ENCODE peak calls at places on chromosomes 4 and X, in six cellular contexts. E is cardiac muscle cell, L is endodermal cell, S is upper lobe of right lung, T is testis, W is fibroblast of pulmonary artery. O is an unnamed sample.

GRCh38 chr4:56803473-56803872 is 18.0 kb downstream of the SPINK2 start:
- DNase-seq in E (peak), L (no peak), S (no peak), T (no peak), W (peak), O (peak)

GRCh38 chr4:24771241-24771640 is 24.1 kb upstream of the SOD3 start:
- DNase-seq in E (peak), L (no peak), S (no peak), T (no peak), W (no peak), O (no peak)

GRCh38 chrX:69095260-69095659 is 70.0 kb downstream of the PJA1 start:
- DNase-seq in E (no peak), L (no peak), S (no peak), T (no peak), W (no peak), O (no peak)

GRCh38 chr4:41814565-41814964 is 66.0 kb upstream of the PHOX2B start:
- DNase-seq in E (peak), L (peak), S (no peak), T (peak), W (peak), O (peak)

GRCh38 chr4:54784188-54784671 is 126.5 kb downstream of the KIT start:
- DNase-seq in E (peak), L (no peak), S (peak), T (peak), W (peak), O (peak)

GRCh38 chrX:130079824-130080406 is 30.4 kb downstream of the ELF4 start:
- DNase-seq in E (peak), L (peak), S (no peak), T (peak), W (peak), O (peak)

GRCh38 chr4:172515266-172515879 is 653.2 kb upstream of the GALNT7 start:
- DNase-seq in E (no peak), L (peak), S (no peak), T (no peak), W (peak), O (no peak)

GRCh38 chr4:165177725-165178666 is 29.4 kb upstream of the KLHL2 start:
- DNase-seq in E (no peak), L (no peak), S (no peak), T (no peak), W (no peak), O (no peak)

GRCh38 chrX:39324233-39324632 is 523.0 kb downstream of the MID1IP1 start:
- DNase-seq in E (no peak), L (no peak), S (no peak), T (no peak), W (no peak), O (no peak)

GRCh38 chr4:140305053-140305452 is 68.4 kb upstream of the SCOC start:
- DNase-seq in E (no peak), L (no peak), S (no peak), T (no peak), W (no peak), O (no peak)

GRCh38 chr4:78845469-78845868 is 69.3 kb downstream of the BMP2K start:
- DNase-seq in E (peak), L (no peak), S (no peak), T (no peak), W (peak), O (no peak)

GRCh38 chr4:178198691-178199090 is 756.5 kb upstream of the AGA start:
- DNase-seq in E (no peak), L (no peak), S (no peak), T (no peak), W (peak), O (no peak)

GRCh38 chr4:138981930-138982390 is 33.6 kb upstream of the NOCT start:
- DNase-seq in E (peak), L (no peak), S (no peak), T (peak), W (peak), O (peak)

GRCh38 chr4:94695389-94695788 is 62.4 kb upstream of the BMPR1B start:
- DNase-seq in E (no peak), L (no peak), S (no peak), T (no peak), W (no peak), O (no peak)

GRCh38 chr4:164207460-164207859 is 546.5 kb upstream of the SMIM31 start:
- DNase-seq in E (no peak), L (peak), S (no peak), T (no peak), W (no peak), O (no peak)

GRCh38 chrX:76796311-76796710 is 368.8 kb downstream of the MAGEE1 start:
- DNase-seq in E (no peak), L (no peak), S (no peak), T (no peak), W (no peak), O (no peak)

GRCh38 chrX:68685722-68686683 is 38.5 kb downstream of the STARD8 start:
- DNase-seq in E (peak), L (peak), S (peak), T (no peak), W (peak), O (peak)

GRCh38 chr4:26452565-26453531 is 37.4 kb downstream of the CCKAR start:
- DNase-seq in E (no peak), L (peak), S (no peak), T (no peak), W (no peak), O (no peak)

GRCh38 chr4:14269824-14270223 is 642.3 kb upstream of the BOD1L1 start:
- DNase-seq in E (no peak), L (no peak), S (no peak), T (peak), W (no peak), O (no peak)

GRCh38 chr4:99038213-99038612 is 42.7 kb downstream of the METAP1 start:
- DNase-seq in E (no peak), L (no peak), S (no peak), T (no peak), W (no peak), O (no peak)

GRCh38 chr4:7821245-7822165 is 118.2 kb downstream of the AFAP1 start:
- DNase-seq in E (peak), L (no peak), S (peak), T (no peak), W (no peak), O (no peak)

GRCh38 chr4:111957992-111958391 is 187.3 kb upstream of the FAM241A start:
- DNase-seq in E (no peak), L (no peak), S (no peak), T (no peak), W (no peak), O (no peak)

GRCh38 chr4:139639654-139640053 is 26.0 kb upstream of the MGST2 start:
- DNase-seq in E (no peak), L (no peak), S (no peak), T (no peak), W (no peak), O (no peak)

GRCh38 chrX:84188320-84188834 is 378 bp upstream of the RPS6KA6 start:
- DNase-seq in E (peak), L (no peak), S (peak), T (peak), W (peak), O (peak)

GRCh38 chr4:174425669-174426068 is 96.6 kb downstream of the HPGD start:
- DNase-seq in E (no peak), L (no peak), S (no peak), T (no peak), W (no peak), O (no peak)

GRCh38 chr4:184930026-184930425 is 88.3 kb upstream of the HELT start:
- DNase-seq in E (no peak), L (no peak), S (no peak), T (no peak), W (no peak), O (no peak)

GRCh38 chrX:7025471-7025870 is 122.0 kb upstream of the STS start:
- DNase-seq in E (no peak), L (no peak), S (no peak), T (no peak), W (no peak), O (no peak)

DNA sequence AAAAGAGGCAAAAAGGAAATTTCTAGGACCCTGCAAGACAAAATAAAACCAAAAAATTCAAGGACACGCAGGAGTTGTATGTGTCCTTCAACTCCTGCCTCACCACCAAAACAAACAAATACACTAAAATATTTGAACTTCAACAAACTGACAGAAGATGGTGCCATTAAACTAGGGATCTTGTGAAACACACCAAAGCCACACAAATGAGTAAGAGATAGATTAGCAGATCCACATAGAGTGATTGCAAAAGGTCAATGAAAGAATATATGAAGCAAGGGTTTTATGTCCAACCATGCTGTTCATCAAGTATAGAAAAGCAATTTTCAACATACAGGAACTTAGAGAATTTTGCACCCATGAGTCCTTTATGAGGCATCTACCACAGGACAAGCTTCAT is 40.1 kb upstream of the SCML1 start:
- DNase-seq in E (peak), L (no peak), S (no peak), T (no peak), W (peak), O (peak)
- TF ChIP-seq CTCF in E (no peak), L (no peak), S (no peak), T (no peak), W (no peak), O (no peak)

GRCh38 chr4:145939241-145939640 is 618 bp upstream of the ZNF827 start:
- DNase-seq in E (no peak), L (no peak), S (no peak), T (no peak), W (no peak), O (no peak)
- H3K4me3 ChIP-seq in E (peak), L (peak), S (peak), T (peak), W (peak), O (peak)

GRCh38 chrX:109638158-109638557 is 13.2 kb upstream of the KCNE5 start:
- DNase-seq in E (no peak), L (no peak), S (no peak), T (no peak), W (no peak), O (no peak)

GRCh38 chrX:109629310-109629709 is 4.3 kb upstream of the KCNE5 start:
- DNase-seq in E (peak), L (no peak), S (no peak), T (no peak), W (peak), O (peak)

GRCh38 chrX:109635151-109635550 is 10.2 kb upstream of the KCNE5 start:
- DNase-seq in E (peak), L (peak), S (no peak), T (no peak), W (peak), O (peak)

GRCh38 chrX:109632906-109633504 is 8.0 kb upstream of the KCNE5 start:
- DNase-seq in E (peak), L (peak), S (no peak), T (peak), W (peak), O (peak)
- TF ChIP-seq CTCF in E (peak), L (peak), S (peak), T (no peak), W (peak), O (peak)

GRCh38 chrX:72307646-72308051 is 1.9 kb upstream of the CITED1 start:
- DNase-seq in E (no peak), L (no peak), S (no peak), T (no peak), W (no peak), O (no peak)

GRCh38 chrX:72306851-72307645 is 1.3 kb upstream of the CITED1 start:
- DNase-seq in E (peak), L (peak), S (peak), T (peak), W (peak), O (peak)

GRCh38 chrX:72304877-72305276 is 837 bp downstream of the CITED1 start:
- DNase-seq in E (no peak), L (peak), S (no peak), T (no peak), W (no peak), O (no peak)

GRCh38 chrX:72305286-72306084 is at the start of gene CITED1:
- DNase-seq in E (no peak), L (peak), S (no peak), T (peak), W (no peak), O (no peak)

DNA sequence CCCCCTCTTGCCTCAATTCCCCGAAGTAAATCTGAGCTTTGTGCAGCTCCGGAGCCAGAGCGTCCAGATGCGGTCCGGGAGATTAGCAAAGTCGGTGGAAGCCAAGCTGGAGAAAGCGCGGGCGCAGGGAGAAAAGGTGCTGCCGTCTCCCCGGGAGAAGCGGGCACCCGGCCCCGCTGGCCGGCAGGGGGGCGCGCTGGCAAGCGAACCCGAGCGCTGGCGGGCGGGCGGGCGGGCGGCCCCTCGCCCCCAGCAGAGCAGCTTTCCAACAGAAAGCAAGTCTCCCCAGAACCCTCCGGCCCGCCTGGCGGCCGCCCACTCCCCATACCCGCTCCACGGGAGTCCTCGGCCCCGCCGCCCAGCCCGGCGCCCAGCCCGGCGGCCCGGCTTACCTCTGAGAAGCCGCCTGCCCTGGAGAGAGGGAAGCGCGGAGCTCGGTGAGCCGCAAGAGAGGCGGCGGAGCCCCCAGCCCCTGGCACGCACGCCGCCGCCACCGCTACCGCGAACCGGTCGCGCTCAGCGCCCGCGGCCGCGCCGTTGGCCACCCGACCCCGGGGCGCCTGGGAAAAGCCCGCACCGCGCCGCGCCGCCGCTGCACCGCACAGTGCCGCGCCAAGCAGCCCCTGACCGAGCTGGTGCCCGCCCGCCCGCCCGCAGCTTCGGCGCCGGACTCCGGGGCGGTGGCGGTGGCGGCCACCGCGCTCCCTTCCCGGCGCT is 529 bp upstream of the CITED1 start:
- DNase-seq in E (no peak), L (peak), S (no peak), T (no peak), W (peak), O (no peak)
- H3K4me3 ChIP-seq in E (peak), L (peak), S (peak), T (peak), W (peak), O (peak)

GRCh38 chr4:69617083-69617694 is 22.3 kb downstream of the UGT2A2 start:
- DNase-seq in E (peak), L (no peak), S (no peak), T (no peak), W (peak), O (peak)
- TF ChIP-seq CTCF in E (peak), L (peak), S (peak), T (no peak), W (peak), O (no peak)

GRCh38 chr4:40057540-40058091 is 966 bp downstream of the N4BP2 start:
- DNase-seq in E (peak), L (peak), S (no peak), T (peak), W (peak), O (peak)

GRCh38 chr4:40058854-40059253 is 2.2 kb downstream of the N4BP2 start:
- DNase-seq in E (no peak), L (no peak), S (no peak), T (peak), W (no peak), O (no peak)

GRCh38 chr4:40058121-40058520 is 1.5 kb downstream of the N4BP2 start:
- DNase-seq in E (no peak), L (no peak), S (no peak), T (no peak), W (peak), O (no peak)

GRCh38 chr4:40056722-40057539 is at the start of gene N4BP2:
- DNase-seq in E (peak), L (peak), S (peak), T (peak), W (peak), O (peak)

GRCh38 chr4:40059362-40059761 is 2.7 kb downstream of the N4BP2 start:
- DNase-seq in E (no peak), L (no peak), S (no peak), T (no peak), W (no peak), O (no peak)
- H3K4me3 ChIP-seq in E (no peak), L (peak), S (no peak), T (no peak), W (no peak), O (no peak)

GRCh38 chrX:119943185-119943988 is at the start of gene NKAP:
- DNase-seq in E (peak), L (peak), S (peak), T (peak), W (peak), O (peak)
- TF ChIP-seq CTCF in E (no peak), L (no peak), S (no peak), T (no peak), W (no peak), O (no peak)

GRCh38 chrX:154017766-154018517 is 1.8 kb downstream of the IRAK1 start:
- DNase-seq in E (no peak), L (no peak), S (no peak), T (no peak), W (no peak), O (no peak)
- H3K4me3 ChIP-seq in E (no peak), L (no peak), S (peak), T (no peak), W (peak), O (peak)

GRCh38 chr4:108683479-108683878 is 33.1 kb downstream of the OSTC start:
- DNase-seq in E (peak), L (no peak), S (no peak), T (no peak), W (peak), O (peak)
- TF ChIP-seq CTCF in E (peak), L (peak), S (peak), T (no peak), W (peak), O (peak)

GRCh38 chr4:123893746-123894095 is 497.1 kb downstream of the SPRY1 start:
- DNase-seq in E (no peak), L (no peak), S (no peak), T (no peak), W (no peak), O (peak)

GRCh38 chr4:123891901-123892300 is 495.3 kb downstream of the SPRY1 start:
- DNase-seq in E (no peak), L (no peak), S (no peak), T (no peak), W (no peak), O (no peak)

GRCh38 chr4:123892368-123892961 is 495.9 kb downstream of the SPRY1 start:
- DNase-seq in E (no peak), L (no peak), S (no peak), T (no peak), W (peak), O (peak)

GRCh38 chr4:123890889-123891288 is 494.3 kb downstream of the SPRY1 start:
- DNase-seq in E (no peak), L (no peak), S (no peak), T (no peak), W (no peak), O (no peak)

DNA sequence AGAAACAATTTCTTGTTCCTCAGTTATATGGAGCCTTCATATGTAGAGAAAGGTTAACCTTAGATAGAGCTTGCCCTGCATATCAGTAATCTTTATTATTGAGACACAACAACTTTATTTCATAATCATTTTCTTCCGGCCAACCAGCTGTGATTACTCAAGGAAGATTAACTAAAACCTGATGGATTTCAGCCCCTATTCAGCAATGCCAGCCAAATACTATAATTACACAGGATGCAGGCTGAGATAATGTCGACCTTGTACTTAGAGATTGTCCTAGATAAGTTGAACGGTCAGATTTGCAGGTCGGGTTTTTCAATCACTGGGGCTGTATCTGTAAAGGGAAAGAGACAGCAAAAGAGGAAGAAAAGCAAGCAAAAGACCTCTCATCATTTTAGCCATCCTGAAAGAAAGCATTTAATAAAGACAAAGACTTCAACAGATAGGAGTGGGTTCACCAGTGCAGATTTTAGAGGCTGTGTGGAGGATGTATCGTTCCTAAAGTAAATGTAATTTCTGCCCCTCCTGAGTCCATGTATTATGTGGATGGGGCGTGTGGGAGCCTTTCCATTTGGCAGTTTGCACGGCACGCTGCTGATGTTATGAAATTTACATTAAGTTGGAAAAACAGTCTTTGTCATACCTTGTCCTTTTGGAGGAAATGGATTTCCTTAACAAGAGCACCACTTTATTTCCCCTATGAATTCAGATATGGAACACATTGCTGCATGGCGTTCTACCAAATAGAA is 496.6 kb downstream of the SPRY1 start:
- DNase-seq in E (peak), L (no peak), S (no peak), T (no peak), W (peak), O (peak)
- H3K4me3 ChIP-seq in E (no peak), L (no peak), S (no peak), T (no peak), W (no peak), O (no peak)

O was measured in foreskin fibroblast.